ENCODE peak calls at places on chromosomes 3 and 15, in four cellular contexts. One of them, this sample, is unnamed.

GRCh38 chr3:11835028-11835639 is 11.6 kb downstream of the TAMM41 start:
- DNase-seq in K562: peak; percentile 50
- DNase-seq in GM12878: no peak
- DNase-seq in endothelial cell of umbilical vein: peak; percentile 49
- DNase-seq in this sample: peak; percentile 29

GRCh38 chr3:125072749-125073404 is 17.1 kb upstream of the HEG1 start:
- DNase-seq in K562: no peak
- DNase-seq in GM12878: no peak
- DNase-seq in endothelial cell of umbilical vein: no peak
- DNase-seq in this sample: no peak

GRCh38 chr3:124552224-124552623 is 178.0 kb upstream of the UMPS start:
- DNase-seq in K562: no peak
- DNase-seq in GM12878: no peak
- DNase-seq in endothelial cell of umbilical vein: peak; percentile 22
- DNase-seq in this sample: no peak

GRCh38 chr15:72313881-72314280 is 6.1 kb downstream of the CELF6 start:
- DNase-seq in K562: no peak
- DNase-seq in GM12878: no peak
- DNase-seq in endothelial cell of umbilical vein: no peak
- DNase-seq in this sample: no peak

GRCh38 chr3:128971421-128971820 is 22.5 kb downstream of the CFAP92 start:
- DNase-seq in K562: no peak
- DNase-seq in GM12878: no peak
- DNase-seq in endothelial cell of umbilical vein: no peak
- DNase-seq in this sample: peak; percentile 38

GRCh38 chr3:46521096-46521495 is 23.3 kb downstream of the RTP3 start:
- DNase-seq in K562: no peak
- DNase-seq in GM12878: no peak
- DNase-seq in endothelial cell of umbilical vein: peak; percentile 43
- DNase-seq in this sample: no peak

GRCh38 chr15:50059883-50060282 is 59.1 kb downstream of the ATP8B4 start:
- DNase-seq in K562: no peak
- DNase-seq in GM12878: no peak
- DNase-seq in endothelial cell of umbilical vein: no peak
- DNase-seq in this sample: no peak

GRCh38 chr3:151085227-151085888 is at the start of gene MED12L:
- DNase-seq in K562: peak; percentile 45
- DNase-seq in GM12878: no peak
- DNase-seq in endothelial cell of umbilical vein: peak; percentile 53
- DNase-seq in this sample: peak; percentile 72

GRCh38 chr3:13244695-13245449 is 171.6 kb upstream of the IQSEC1 start:
- DNase-seq in K562: no peak
- DNase-seq in GM12878: no peak
- DNase-seq in endothelial cell of umbilical vein: no peak
- DNase-seq in this sample: peak; percentile 48

GRCh38 chr3:55549172-55549571 is 62.1 kb upstream of the WNT5A start:
- DNase-seq in K562: no peak
- DNase-seq in GM12878: no peak
- DNase-seq in endothelial cell of umbilical vein: no peak
- DNase-seq in this sample: no peak

DNA sequence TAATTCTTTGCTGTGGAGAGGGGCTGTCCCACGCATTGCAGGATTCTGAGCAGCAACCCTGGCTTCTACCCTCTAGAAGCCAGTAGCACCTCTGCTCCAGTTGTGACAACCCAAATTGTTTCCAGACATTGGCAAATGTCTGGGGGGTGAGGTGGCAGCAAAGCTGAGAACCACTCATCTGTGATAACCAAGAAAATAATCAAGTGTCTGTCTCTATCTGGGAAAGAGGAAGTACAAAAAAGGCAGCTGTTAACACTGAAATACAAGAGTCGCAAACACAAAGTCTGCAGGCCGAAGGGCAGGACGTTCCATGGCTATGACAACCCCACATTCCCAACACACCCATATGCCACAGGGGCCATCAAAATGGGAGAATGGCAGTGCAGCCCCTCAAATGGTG is 42.2 kb upstream of the GNB5 start:
- DNase-seq in K562: no peak
- DNase-seq in GM12878: no peak
- DNase-seq in endothelial cell of umbilical vein: no peak
- DNase-seq in this sample: peak; percentile 53
- TF ChIP-seq MYC in K562: no peak
- TF ChIP-seq MYC in GM12878: no peak
- TF ChIP-seq MYC in endothelial cell of umbilical vein: no peak
- TF ChIP-seq MYC in this sample: no peak

DNA sequence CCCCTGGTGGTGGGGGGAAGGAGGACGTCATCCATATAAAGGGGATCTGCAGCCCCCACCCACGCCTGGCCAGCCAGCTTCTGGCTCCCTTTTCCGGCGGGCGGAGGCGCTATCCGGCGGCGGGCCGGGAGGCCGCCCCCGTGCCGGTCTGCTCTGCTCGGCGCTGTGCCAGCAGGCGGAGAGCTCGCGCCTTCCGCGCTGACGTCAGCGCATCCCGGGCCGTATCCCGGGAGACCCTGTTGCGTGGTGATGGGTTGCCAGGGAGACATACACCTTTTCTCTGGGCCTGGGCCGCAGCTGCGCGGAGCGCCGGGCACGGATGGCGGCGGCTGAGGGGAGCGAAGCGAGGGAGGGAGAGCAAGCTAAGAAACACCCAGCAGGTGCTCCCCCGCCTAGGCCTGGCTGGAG is 1.1 kb downstream of the FAM131A start:
- DNase-seq in K562: no peak
- DNase-seq in GM12878: no peak
- DNase-seq in endothelial cell of umbilical vein: peak; percentile 84
- DNase-seq in this sample: no peak
- TF ChIP-seq POLR2A in K562: no peak
- TF ChIP-seq POLR2A in GM12878: no peak
- TF ChIP-seq POLR2A in endothelial cell of umbilical vein: peak; percentile 11
- TF ChIP-seq POLR2A in this sample: no peak

GRCh38 chr15:80776420-80777045 is 2.6 kb upstream of the CEMIP start:
- DNase-seq in K562: peak; percentile 57
- DNase-seq in GM12878: no peak
- DNase-seq in endothelial cell of umbilical vein: peak; percentile 81
- DNase-seq in this sample: peak; percentile 63

GRCh38 chr15:80773792-80774352 is 5.3 kb upstream of the CEMIP start:
- DNase-seq in K562: no peak
- DNase-seq in GM12878: no peak
- DNase-seq in endothelial cell of umbilical vein: no peak
- DNase-seq in this sample: no peak

GRCh38 chr15:80775340-80775739 is 3.8 kb upstream of the CEMIP start:
- DNase-seq in K562: no peak
- DNase-seq in GM12878: no peak
- DNase-seq in endothelial cell of umbilical vein: no peak
- DNase-seq in this sample: no peak

GRCh38 chr15:80770356-80770705 is 8.8 kb upstream of the CEMIP start:
- DNase-seq in K562: no peak
- DNase-seq in GM12878: no peak
- DNase-seq in endothelial cell of umbilical vein: no peak
- DNase-seq in this sample: no peak

DNA sequence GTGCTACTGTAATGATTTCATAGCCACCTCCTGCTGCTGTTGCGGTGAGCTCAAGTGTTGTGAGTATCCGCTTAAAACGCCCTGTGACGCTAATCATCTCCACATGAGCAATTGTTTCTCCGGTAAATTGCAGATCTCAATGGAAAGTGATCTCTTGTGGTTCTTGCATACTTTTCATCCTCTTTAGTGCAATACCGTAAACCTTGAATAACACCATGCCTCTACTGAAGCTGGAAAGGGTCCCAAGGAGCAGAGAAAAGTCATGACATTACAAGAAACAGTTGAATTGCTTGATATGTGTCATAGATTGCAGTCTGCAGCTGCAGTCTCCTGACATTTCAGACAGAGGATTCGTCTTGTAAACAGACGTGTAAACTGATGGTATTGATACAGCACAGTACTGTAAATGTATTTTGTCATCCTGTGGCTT is 6.0 kb upstream of the CEMIP start:
- DNase-seq in K562: no peak
- DNase-seq in GM12878: no peak
- DNase-seq in endothelial cell of umbilical vein: no peak
- DNase-seq in this sample: no peak
- TF ChIP-seq MYC in K562: no peak
- TF ChIP-seq MYC in GM12878: no peak
- TF ChIP-seq MYC in endothelial cell of umbilical vein: no peak
- TF ChIP-seq MYC in this sample: no peak

DNA sequence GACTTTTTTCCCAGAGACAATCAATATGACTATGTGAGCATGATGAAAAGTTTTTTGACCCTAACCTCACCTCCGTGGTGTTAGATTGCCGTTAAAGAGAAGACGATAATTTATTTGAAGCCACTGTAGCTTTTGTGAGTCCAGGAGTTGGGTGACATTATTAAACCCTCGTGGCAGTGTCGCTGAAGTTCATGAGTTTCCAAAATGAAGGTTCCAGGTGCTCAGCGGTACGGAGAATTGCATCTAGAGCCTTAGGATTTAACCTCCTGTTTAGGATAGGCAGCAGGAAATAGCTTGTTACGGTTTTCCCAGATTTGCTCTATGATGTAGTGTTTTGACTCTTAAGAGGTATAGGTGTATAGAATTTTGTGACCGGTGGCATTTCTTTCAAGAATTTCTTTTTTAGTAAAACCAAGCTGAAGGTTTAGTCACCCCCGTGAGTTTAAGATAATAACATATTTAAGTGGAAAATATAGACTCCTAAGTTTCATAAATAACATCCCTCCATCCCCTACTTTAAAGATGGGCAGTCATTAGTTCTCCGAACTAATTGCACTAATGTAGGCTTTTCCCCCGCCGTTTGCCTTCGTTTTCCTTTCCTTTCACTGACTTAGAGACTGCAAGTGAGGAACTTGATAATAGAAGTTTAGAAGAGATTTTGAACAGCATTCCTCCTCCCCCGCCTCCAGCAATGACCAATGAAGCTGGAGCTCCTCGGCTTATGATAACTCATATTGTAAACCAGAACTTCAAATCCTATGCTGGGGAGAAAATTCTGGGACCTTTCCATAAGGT is 2.0 kb downstream of the SMC4 start:
- DNase-seq in K562: no peak
- DNase-seq in GM12878: no peak
- DNase-seq in endothelial cell of umbilical vein: peak; percentile 81
- DNase-seq in this sample: peak; percentile 73
- TF ChIP-seq POLR2A in K562: peak; percentile 44
- TF ChIP-seq POLR2A in GM12878: no peak
- TF ChIP-seq POLR2A in endothelial cell of umbilical vein: no peak
- TF ChIP-seq POLR2A in this sample: no peak

DNA sequence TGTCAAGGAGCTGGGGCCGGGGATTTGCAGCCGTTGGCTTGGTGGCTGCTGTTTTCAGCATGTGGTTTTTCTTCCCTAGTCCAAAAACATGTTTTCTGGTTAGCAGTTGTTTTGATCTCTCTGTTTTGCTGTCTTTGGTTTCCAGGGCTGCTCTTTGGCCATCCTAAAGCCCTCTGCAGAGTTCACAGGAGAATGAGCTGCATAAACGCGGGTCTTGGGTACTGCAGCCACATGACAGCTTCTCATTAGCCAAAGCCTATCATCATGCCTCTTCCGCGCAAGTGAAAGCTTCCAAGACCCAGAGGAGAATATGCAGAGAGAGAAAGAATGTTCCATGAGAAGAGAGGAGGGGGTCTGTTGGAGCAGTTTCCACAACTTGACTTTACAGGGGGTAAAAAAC is 138.5 kb downstream of the NTRK3 start:
- DNase-seq in K562: no peak
- DNase-seq in GM12878: no peak
- DNase-seq in endothelial cell of umbilical vein: no peak
- DNase-seq in this sample: no peak
- TF ChIP-seq MYC in K562: no peak
- TF ChIP-seq MYC in GM12878: no peak
- TF ChIP-seq MYC in endothelial cell of umbilical vein: no peak
- TF ChIP-seq MYC in this sample: no peak